ENCODE peak calls at places on chromosomes 6 and 20, in eight cellular contexts. One of them, this sample, is unnamed.

GRCh38 chr20:46063652-46064054 is 26.1 kb downstream of the NCOA5 start:
- ATAC-seq in heart left ventricle: no peak
- ATAC-seq in naive thymus-derived CD8-positive, alpha-beta T cell: no peak
- ATAC-seq in Panc1: no peak
- ATAC-seq in T-cell: no peak
- ATAC-seq in activated naive CD8-positive, alpha-beta T cell treated with anti-CD3 and anti-CD28 coated beads, Interleukin-2, amount 10 ng/mL, durations not matched to agents 7 days and 5 days: no peak
- ATAC-seq in stimulated activated naive CD8-positive, alpha-beta T cell treated with anti-CD3 and anti-CD28 coated beads, Interleukin-15, Interleukin-2, amounts not matched to agents 100 U/mL and 50 U/mL, for 24 hours: peak; percentile 65
- ATAC-seq in PC-3: no peak
- ATAC-seq in this sample: peak; percentile 77

GRCh38 chr20:46118481-46119020 is 437 bp downstream of the CD40 start:
- ATAC-seq in naive thymus-derived CD8-positive, alpha-beta T cell: peak; percentile 69
- ATAC-seq in stimulated activated naive CD8-positive, alpha-beta T cell treated with anti-CD3 and anti-CD28 coated beads, Interleukin-15, Interleukin-2, amounts not matched to agents 100 U/mL and 50 U/mL, for 24 hours: peak; percentile 21
- ATAC-seq in PC-3: no peak
- ATAC-seq in activated naive CD8-positive, alpha-beta T cell treated with anti-CD3 and anti-CD28 coated beads, Interleukin-2, amount 10 ng/mL, durations not matched to agents 7 days and 5 days: peak; percentile 41
- ATAC-seq in heart left ventricle: peak; percentile 62
- ATAC-seq in Panc1: peak; percentile 80
- ATAC-seq in T-cell: peak; percentile 48
- ATAC-seq in this sample: peak; percentile 82

GRCh38 chr20:53773792-53774371 is 180.2 kb upstream of the ZNF217 start:
- ATAC-seq in Panc1: peak; percentile 86
- ATAC-seq in stimulated activated naive CD8-positive, alpha-beta T cell treated with anti-CD3 and anti-CD28 coated beads, Interleukin-15, Interleukin-2, amounts not matched to agents 100 U/mL and 50 U/mL, for 24 hours: peak; percentile 78
- ATAC-seq in activated naive CD8-positive, alpha-beta T cell treated with anti-CD3 and anti-CD28 coated beads, Interleukin-2, amount 10 ng/mL, durations not matched to agents 7 days and 5 days: no peak
- ATAC-seq in PC-3: peak; percentile 75
- ATAC-seq in T-cell: no peak
- ATAC-seq in heart left ventricle: no peak
- ATAC-seq in naive thymus-derived CD8-positive, alpha-beta T cell: no peak
- ATAC-seq in this sample: no peak

GRCh38 chr6:43274916-43275597 is 23.0 kb upstream of the SLC22A7 start:
- ATAC-seq in T-cell: peak; percentile 49
- ATAC-seq in Panc1: no peak
- ATAC-seq in stimulated activated naive CD8-positive, alpha-beta T cell treated with anti-CD3 and anti-CD28 coated beads, Interleukin-15, Interleukin-2, amounts not matched to agents 100 U/mL and 50 U/mL, for 24 hours: no peak
- ATAC-seq in activated naive CD8-positive, alpha-beta T cell treated with anti-CD3 and anti-CD28 coated beads, Interleukin-2, amount 10 ng/mL, durations not matched to agents 7 days and 5 days: peak; percentile 39
- ATAC-seq in heart left ventricle: no peak
- ATAC-seq in naive thymus-derived CD8-positive, alpha-beta T cell: peak; percentile 47
- ATAC-seq in PC-3: no peak
- ATAC-seq in this sample: peak; percentile 44

GRCh38 chr6:42025790-42026311 is 24.5 kb upstream of the TAF8 start:
- ATAC-seq in PC-3: no peak
- ATAC-seq in activated naive CD8-positive, alpha-beta T cell treated with anti-CD3 and anti-CD28 coated beads, Interleukin-2, amount 10 ng/mL, durations not matched to agents 7 days and 5 days: no peak
- ATAC-seq in Panc1: no peak
- ATAC-seq in T-cell: no peak
- ATAC-seq in naive thymus-derived CD8-positive, alpha-beta T cell: no peak
- ATAC-seq in heart left ventricle: no peak
- ATAC-seq in stimulated activated naive CD8-positive, alpha-beta T cell treated with anti-CD3 and anti-CD28 coated beads, Interleukin-15, Interleukin-2, amounts not matched to agents 100 U/mL and 50 U/mL, for 24 hours: peak; percentile 3
- ATAC-seq in this sample: no peak

GRCh38 chr6:156862711-156863110 is 85.5 kb downstream of the ARID1B start:
- ATAC-seq in PC-3: no peak
- ATAC-seq in T-cell: no peak
- ATAC-seq in activated naive CD8-positive, alpha-beta T cell treated with anti-CD3 and anti-CD28 coated beads, Interleukin-2, amount 10 ng/mL, durations not matched to agents 7 days and 5 days: no peak
- ATAC-seq in Panc1: no peak
- ATAC-seq in naive thymus-derived CD8-positive, alpha-beta T cell: no peak
- ATAC-seq in stimulated activated naive CD8-positive, alpha-beta T cell treated with anti-CD3 and anti-CD28 coated beads, Interleukin-15, Interleukin-2, amounts not matched to agents 100 U/mL and 50 U/mL, for 24 hours: peak; percentile 62
- ATAC-seq in heart left ventricle: no peak
- ATAC-seq in this sample: peak; percentile 31

GRCh38 chr6:530425-530824 is 126.5 kb downstream of the HUS1B start:
- ATAC-seq in PC-3: no peak
- ATAC-seq in activated naive CD8-positive, alpha-beta T cell treated with anti-CD3 and anti-CD28 coated beads, Interleukin-2, amount 10 ng/mL, durations not matched to agents 7 days and 5 days: no peak
- ATAC-seq in heart left ventricle: no peak
- ATAC-seq in Panc1: no peak
- ATAC-seq in T-cell: no peak
- ATAC-seq in naive thymus-derived CD8-positive, alpha-beta T cell: no peak
- ATAC-seq in stimulated activated naive CD8-positive, alpha-beta T cell treated with anti-CD3 and anti-CD28 coated beads, Interleukin-15, Interleukin-2, amounts not matched to agents 100 U/mL and 50 U/mL, for 24 hours: no peak
- ATAC-seq in this sample: no peak

GRCh38 chr20:41213150-41213820 is 75.9 kb downstream of the PLCG1 start:
- ATAC-seq in naive thymus-derived CD8-positive, alpha-beta T cell: no peak
- ATAC-seq in stimulated activated naive CD8-positive, alpha-beta T cell treated with anti-CD3 and anti-CD28 coated beads, Interleukin-15, Interleukin-2, amounts not matched to agents 100 U/mL and 50 U/mL, for 24 hours: no peak
- ATAC-seq in Panc1: no peak
- ATAC-seq in PC-3: peak; percentile 95
- ATAC-seq in activated naive CD8-positive, alpha-beta T cell treated with anti-CD3 and anti-CD28 coated beads, Interleukin-2, amount 10 ng/mL, durations not matched to agents 7 days and 5 days: no peak
- ATAC-seq in T-cell: no peak
- ATAC-seq in heart left ventricle: peak; percentile 74
- ATAC-seq in this sample: no peak

GRCh38 chr6:5142915-5143314 is 57.8 kb downstream of the PPP1R3G start:
- ATAC-seq in T-cell: no peak
- ATAC-seq in activated naive CD8-positive, alpha-beta T cell treated with anti-CD3 and anti-CD28 coated beads, Interleukin-2, amount 10 ng/mL, durations not matched to agents 7 days and 5 days: no peak
- ATAC-seq in stimulated activated naive CD8-positive, alpha-beta T cell treated with anti-CD3 and anti-CD28 coated beads, Interleukin-15, Interleukin-2, amounts not matched to agents 100 U/mL and 50 U/mL, for 24 hours: no peak
- ATAC-seq in Panc1: no peak
- ATAC-seq in heart left ventricle: no peak
- ATAC-seq in naive thymus-derived CD8-positive, alpha-beta T cell: no peak
- ATAC-seq in PC-3: no peak
- ATAC-seq in this sample: no peak

GRCh38 chr6:217048-217659 is 75.1 kb upstream of the DUSP22 start:
- ATAC-seq in T-cell: no peak
- ATAC-seq in naive thymus-derived CD8-positive, alpha-beta T cell: no peak
- ATAC-seq in stimulated activated naive CD8-positive, alpha-beta T cell treated with anti-CD3 and anti-CD28 coated beads, Interleukin-15, Interleukin-2, amounts not matched to agents 100 U/mL and 50 U/mL, for 24 hours: no peak
- ATAC-seq in heart left ventricle: no peak
- ATAC-seq in Panc1: peak; percentile 72
- ATAC-seq in activated naive CD8-positive, alpha-beta T cell treated with anti-CD3 and anti-CD28 coated beads, Interleukin-2, amount 10 ng/mL, durations not matched to agents 7 days and 5 days: no peak
- ATAC-seq in PC-3: no peak
- ATAC-seq in this sample: no peak

GRCh38 chr20:57288676-57289075 is 22.2 kb upstream of the BMP7 start:
- ATAC-seq in naive thymus-derived CD8-positive, alpha-beta T cell: no peak
- ATAC-seq in heart left ventricle: no peak
- ATAC-seq in activated naive CD8-positive, alpha-beta T cell treated with anti-CD3 and anti-CD28 coated beads, Interleukin-2, amount 10 ng/mL, durations not matched to agents 7 days and 5 days: no peak
- ATAC-seq in Panc1: no peak
- ATAC-seq in T-cell: no peak
- ATAC-seq in PC-3: no peak
- ATAC-seq in stimulated activated naive CD8-positive, alpha-beta T cell treated with anti-CD3 and anti-CD28 coated beads, Interleukin-15, Interleukin-2, amounts not matched to agents 100 U/mL and 50 U/mL, for 24 hours: no peak
- ATAC-seq in this sample: no peak

This sample was measured in stimulated activated memory B cell treated with anti-CD40 and anti-IgM and Interleukin-4, amounts not matched to agents 10 μg/mL and 1 μg/mL and 100 μg/mL, for 72 hours.